ENCODE peak calls at places on chromosomes 7 and 10, in nine cellular contexts. One of them, this sample, is unnamed.

GRCh38 chr10:95660283-95660682 is 3.8 kb upstream of the ALDH18A1 start:
- DNase-seq in heart left ventricle: no peak
- DNase-seq in lower lobe of right lung: no peak
- DNase-seq in ovary: no peak
- DNase-seq in PC-3: no peak
- DNase-seq in tibial artery: no peak
- DNase-seq in prostate gland: no peak
- DNase-seq in stomach: no peak
- DNase-seq in mammary epithelial cell: peak; percentile 28
- DNase-seq in this sample: no peak

GRCh38 chr10:11010582-11010981 is 7.1 kb upstream of the CELF2 start:
- DNase-seq in heart left ventricle: no peak
- DNase-seq in lower lobe of right lung: no peak
- DNase-seq in ovary: no peak
- DNase-seq in PC-3: no peak
- DNase-seq in tibial artery: no peak
- DNase-seq in prostate gland: no peak
- DNase-seq in stomach: no peak
- DNase-seq in mammary epithelial cell: no peak
- DNase-seq in this sample: no peak

GRCh38 chr10:34981834-34982233 is 108.3 kb downstream of the CUL2 start:
- DNase-seq in heart left ventricle: no peak
- DNase-seq in lower lobe of right lung: no peak
- DNase-seq in ovary: no peak
- DNase-seq in PC-3: no peak
- DNase-seq in tibial artery: no peak
- DNase-seq in prostate gland: no peak
- DNase-seq in stomach: no peak
- DNase-seq in mammary epithelial cell: no peak
- DNase-seq in this sample: no peak

GRCh38 chr7:7272294-7272693 is 90.0 kb downstream of the C1GALT1 start:
- DNase-seq in heart left ventricle: no peak
- DNase-seq in lower lobe of right lung: no peak
- DNase-seq in ovary: no peak
- DNase-seq in PC-3: peak; percentile 13
- DNase-seq in tibial artery: no peak
- DNase-seq in prostate gland: no peak
- DNase-seq in stomach: no peak
- DNase-seq in mammary epithelial cell: no peak
- DNase-seq in this sample: no peak

GRCh38 chr7:66886152-66886551 is 34.9 kb upstream of the TMEM248 start:
- DNase-seq in heart left ventricle: no peak
- DNase-seq in lower lobe of right lung: no peak
- DNase-seq in ovary: no peak
- DNase-seq in PC-3: no peak
- DNase-seq in tibial artery: no peak
- DNase-seq in prostate gland: no peak
- DNase-seq in stomach: no peak
- DNase-seq in mammary epithelial cell: no peak
- DNase-seq in this sample: no peak

GRCh38 chr10:110162749-110163148 is 44.7 kb upstream of the MXI1 start:
- DNase-seq in heart left ventricle: no peak
- DNase-seq in lower lobe of right lung: no peak
- DNase-seq in ovary: no peak
- DNase-seq in PC-3: no peak
- DNase-seq in tibial artery: no peak
- DNase-seq in prostate gland: no peak
- DNase-seq in stomach: no peak
- DNase-seq in mammary epithelial cell: no peak
- DNase-seq in this sample: no peak

GRCh38 chr10:1776127-1776662 is 38.9 kb upstream of the ADARB2 start:
- DNase-seq in heart left ventricle: no peak
- DNase-seq in lower lobe of right lung: no peak
- DNase-seq in ovary: no peak
- DNase-seq in PC-3: no peak
- DNase-seq in tibial artery: no peak
- DNase-seq in prostate gland: no peak
- DNase-seq in stomach: no peak
- DNase-seq in mammary epithelial cell: no peak
- DNase-seq in this sample: no peak

GRCh38 chr7:36005286-36005685 is 147.8 kb upstream of the EEPD1 start:
- DNase-seq in heart left ventricle: no peak
- DNase-seq in lower lobe of right lung: no peak
- DNase-seq in ovary: no peak
- DNase-seq in PC-3: no peak
- DNase-seq in tibial artery: no peak
- DNase-seq in prostate gland: no peak
- DNase-seq in stomach: no peak
- DNase-seq in mammary epithelial cell: no peak
- DNase-seq in this sample: no peak

GRCh38 chr7:47578581-47579270 is 3.2 kb downstream of the TNS3 start:
- DNase-seq in heart left ventricle: peak; percentile 45
- DNase-seq in lower lobe of right lung: no peak
- DNase-seq in ovary: no peak
- DNase-seq in PC-3: peak; percentile 97
- DNase-seq in tibial artery: no peak
- DNase-seq in prostate gland: peak; percentile 65
- DNase-seq in stomach: no peak
- DNase-seq in mammary epithelial cell: peak; percentile 40
- DNase-seq in this sample: no peak

GRCh38 chr7:3065724-3066143 is 22.1 kb upstream of the CARD11 start:
- DNase-seq in heart left ventricle: no peak
- DNase-seq in lower lobe of right lung: peak; percentile 52
- DNase-seq in ovary: no peak
- DNase-seq in PC-3: peak; percentile 33
- DNase-seq in tibial artery: no peak
- DNase-seq in prostate gland: peak; percentile 13
- DNase-seq in stomach: peak; percentile 47
- DNase-seq in mammary epithelial cell: no peak
- DNase-seq in this sample: peak; percentile 47

GRCh38 chr7:102255501-102255900 is 31.2 kb upstream of the SH2B2 start:
- DNase-seq in heart left ventricle: no peak
- DNase-seq in lower lobe of right lung: no peak
- DNase-seq in ovary: no peak
- DNase-seq in PC-3: no peak
- DNase-seq in tibial artery: no peak
- DNase-seq in prostate gland: no peak
- DNase-seq in stomach: no peak
- DNase-seq in mammary epithelial cell: no peak
- DNase-seq in this sample: no peak

GRCh38 chr10:118911361-118911760 is 118.2 kb upstream of the NANOS1 start:
- DNase-seq in heart left ventricle: no peak
- DNase-seq in lower lobe of right lung: no peak
- DNase-seq in ovary: no peak
- DNase-seq in PC-3: peak; percentile 24
- DNase-seq in tibial artery: no peak
- DNase-seq in prostate gland: no peak
- DNase-seq in stomach: no peak
- DNase-seq in mammary epithelial cell: peak; percentile 11
- DNase-seq in this sample: no peak

GRCh38 chr10:49649294-49649693 is 30.2 kb upstream of the C10orf53 start:
- DNase-seq in heart left ventricle: no peak
- DNase-seq in lower lobe of right lung: no peak
- DNase-seq in ovary: no peak
- DNase-seq in PC-3: no peak
- DNase-seq in tibial artery: no peak
- DNase-seq in prostate gland: no peak
- DNase-seq in stomach: peak; percentile 22
- DNase-seq in mammary epithelial cell: no peak
- DNase-seq in this sample: no peak

GRCh38 chr7:149240637-149241036 is 1.2 kb downstream of the ZNF212 start:
- DNase-seq in heart left ventricle: no peak
- DNase-seq in lower lobe of right lung: no peak
- DNase-seq in ovary: no peak
- DNase-seq in PC-3: no peak
- DNase-seq in tibial artery: no peak
- DNase-seq in prostate gland: no peak
- DNase-seq in stomach: no peak
- DNase-seq in mammary epithelial cell: no peak
- DNase-seq in this sample: no peak

GRCh38 chr7:149239345-149240143 is at the start of gene ZNF212:
- DNase-seq in heart left ventricle: peak; percentile 94
- DNase-seq in lower lobe of right lung: peak; percentile 94
- DNase-seq in ovary: peak; percentile 86
- DNase-seq in PC-3: peak; percentile 91
- DNase-seq in tibial artery: peak; percentile 91
- DNase-seq in prostate gland: peak; percentile 89
- DNase-seq in stomach: peak; percentile 92
- DNase-seq in mammary epithelial cell: peak; percentile 85
- DNase-seq in this sample: peak; percentile 95

GRCh38 chr7:149245244-149245643 is 5.8 kb downstream of the ZNF212 start:
- DNase-seq in heart left ventricle: no peak
- DNase-seq in lower lobe of right lung: no peak
- DNase-seq in ovary: no peak
- DNase-seq in PC-3: peak; percentile 44
- DNase-seq in tibial artery: no peak
- DNase-seq in prostate gland: no peak
- DNase-seq in stomach: no peak
- DNase-seq in mammary epithelial cell: no peak
- DNase-seq in this sample: no peak

GRCh38 chr7:149238051-149238450 is 1.4 kb upstream of the ZNF212 start:
- DNase-seq in heart left ventricle: no peak
- DNase-seq in lower lobe of right lung: no peak
- DNase-seq in ovary: no peak
- DNase-seq in PC-3: peak; percentile 96
- DNase-seq in tibial artery: no peak
- DNase-seq in prostate gland: no peak
- DNase-seq in stomach: no peak
- DNase-seq in mammary epithelial cell: peak; percentile 65
- DNase-seq in this sample: peak; percentile 36

DNA sequence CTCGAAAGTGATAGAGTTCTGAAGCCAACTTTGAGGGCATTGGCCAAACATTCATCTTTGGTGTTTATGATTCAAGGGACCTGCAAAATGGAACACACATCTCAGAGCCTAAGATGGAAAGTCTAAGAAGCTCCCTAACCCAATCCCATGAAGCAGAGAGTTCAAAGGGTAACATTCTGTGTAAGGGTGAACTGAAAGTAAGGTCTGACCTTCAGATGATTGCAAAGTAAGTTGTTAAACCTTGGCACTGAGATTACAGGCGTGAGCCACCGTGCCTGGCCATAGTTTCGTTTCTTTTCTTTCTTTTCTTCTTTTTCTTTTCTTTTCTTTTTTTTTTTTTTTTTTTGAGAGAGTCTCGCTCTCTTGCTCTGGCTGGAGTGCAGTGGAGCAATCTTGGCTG is 2.2 kb downstream of the ZNF212 start:
- DNase-seq in heart left ventricle: no peak
- DNase-seq in lower lobe of right lung: no peak
- DNase-seq in ovary: no peak
- DNase-seq in PC-3: no peak
- DNase-seq in tibial artery: no peak
- DNase-seq in prostate gland: no peak
- DNase-seq in stomach: no peak
- DNase-seq in mammary epithelial cell: no peak
- DNase-seq in this sample: no peak
- H3K27ac ChIP-seq in heart left ventricle: no peak overlapping the region
- H3K27ac ChIP-seq in lower lobe of right lung: no peak overlapping the region
- H3K27ac ChIP-seq in ovary: no peak overlapping the region
- H3K27ac ChIP-seq in PC-3: no peak overlapping the region
- H3K27ac ChIP-seq in tibial artery: no peak overlapping the region
- H3K27ac ChIP-seq in prostate gland: no peak overlapping the region
- H3K27ac ChIP-seq in stomach: no peak overlapping the region
- H3K27ac ChIP-seq in mammary epithelial cell: no peak overlapping the region
- H3K27ac ChIP-seq in this sample: no peak overlapping the region

DNA sequence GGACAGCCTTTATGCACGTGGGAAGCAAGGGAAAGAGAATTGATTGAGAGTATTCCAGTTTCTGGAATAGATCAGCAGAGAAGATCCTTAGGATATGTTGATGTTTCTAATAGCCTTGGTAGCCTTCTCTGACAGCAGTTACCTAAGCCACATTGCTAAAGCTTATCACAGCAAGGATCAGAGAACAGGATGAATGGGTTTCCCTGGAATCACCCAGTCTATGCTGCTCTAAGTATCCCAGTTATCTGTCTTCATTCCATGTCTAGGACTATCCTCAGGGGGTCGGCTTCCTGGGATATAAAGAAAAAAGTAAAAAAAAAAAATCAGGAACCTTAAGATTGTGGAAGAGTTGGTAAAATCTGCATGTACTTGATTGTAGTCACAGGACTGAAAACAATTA is 352.0 kb upstream of the AKR1E2 start:
- DNase-seq in heart left ventricle: no peak
- DNase-seq in lower lobe of right lung: no peak
- DNase-seq in ovary: no peak
- DNase-seq in PC-3: peak; percentile 8
- DNase-seq in tibial artery: no peak
- DNase-seq in prostate gland: no peak
- DNase-seq in stomach: no peak
- DNase-seq in mammary epithelial cell: no peak
- DNase-seq in this sample: no peak
- TF ChIP-seq CTCF in heart left ventricle: no peak
- TF ChIP-seq CTCF in lower lobe of right lung: no peak
- TF ChIP-seq CTCF in ovary: no peak
- TF ChIP-seq CTCF in PC-3: no peak
- TF ChIP-seq CTCF in tibial artery: no peak
- TF ChIP-seq CTCF in prostate gland: no peak
- TF ChIP-seq CTCF in stomach: no peak
- TF ChIP-seq CTCF in mammary epithelial cell: no peak
- TF ChIP-seq CTCF in this sample: no peak

DNA sequence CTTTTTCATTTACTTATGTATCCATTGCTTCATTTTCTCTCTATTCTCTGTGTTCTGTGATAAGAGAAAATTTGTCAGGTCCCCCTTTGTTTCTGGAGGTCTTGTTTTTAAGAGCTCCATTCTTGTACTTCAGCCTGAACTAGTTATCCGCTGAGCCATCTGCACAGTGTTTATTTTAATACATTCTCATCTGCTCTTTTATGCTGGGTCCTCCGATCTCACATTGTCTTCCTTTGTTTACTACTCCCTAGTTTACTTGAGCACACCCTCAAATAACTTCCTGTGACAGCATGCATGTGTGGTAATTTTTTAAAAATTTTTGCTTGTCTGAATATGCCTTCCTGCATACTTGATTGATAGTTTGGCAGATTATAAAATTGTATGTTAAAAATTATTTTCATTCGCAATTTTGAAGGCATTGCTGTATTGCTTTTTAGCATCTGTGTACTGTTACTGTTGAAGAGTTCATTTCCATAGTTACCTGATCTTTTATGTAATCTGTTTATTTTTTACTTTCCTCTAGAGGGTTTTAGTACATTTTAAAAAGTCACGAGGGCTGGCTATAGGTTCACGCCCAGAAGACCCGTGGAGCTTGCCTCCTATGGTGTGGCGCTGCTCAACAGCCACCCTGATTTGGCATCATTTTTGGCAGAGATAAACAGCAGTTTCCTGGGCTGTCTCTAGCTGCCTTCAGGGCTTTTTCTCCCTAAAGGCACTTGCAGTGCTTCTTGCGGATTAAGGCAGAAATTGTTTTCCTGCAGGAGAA is 31.9 kb downstream of the RSBN1L start:
- DNase-seq in heart left ventricle: no peak
- DNase-seq in lower lobe of right lung: no peak
- DNase-seq in ovary: no peak
- DNase-seq in PC-3: no peak
- DNase-seq in tibial artery: no peak
- DNase-seq in prostate gland: no peak
- DNase-seq in stomach: no peak
- DNase-seq in mammary epithelial cell: no peak
- DNase-seq in this sample: peak; percentile 20
- H3K27ac ChIP-seq in heart left ventricle: no peak overlapping the region
- H3K27ac ChIP-seq in lower lobe of right lung: peak overlapping the region; percentile 26
- H3K27ac ChIP-seq in ovary: no peak overlapping the region
- H3K27ac ChIP-seq in PC-3: no peak overlapping the region
- H3K27ac ChIP-seq in tibial artery: peak overlapping the region; percentile 25
- H3K27ac ChIP-seq in prostate gland: peak overlapping the region; percentile 17
- H3K27ac ChIP-seq in stomach: peak overlapping the region; percentile 60
- H3K27ac ChIP-seq in mammary epithelial cell: no peak overlapping the region
- H3K27ac ChIP-seq in this sample: peak overlapping the region; percentile 70

GRCh38 chr10:89644691-89644966 is 413 bp downstream of the PANK1 start:
- DNase-seq in heart left ventricle: no peak
- DNase-seq in lower lobe of right lung: no peak
- DNase-seq in ovary: no peak
- DNase-seq in PC-3: no peak
- DNase-seq in tibial artery: no peak
- DNase-seq in prostate gland: peak; percentile 16
- DNase-seq in stomach: no peak
- DNase-seq in mammary epithelial cell: no peak
- DNase-seq in this sample: no peak
- TF ChIP-seq CTCF in heart left ventricle: no peak
- TF ChIP-seq CTCF in lower lobe of right lung: no peak
- TF ChIP-seq CTCF in ovary: no peak
- TF ChIP-seq CTCF in PC-3: no peak
- TF ChIP-seq CTCF in tibial artery: no peak
- TF ChIP-seq CTCF in prostate gland: no peak
- TF ChIP-seq CTCF in stomach: no peak
- TF ChIP-seq CTCF in mammary epithelial cell: no peak
- TF ChIP-seq CTCF in this sample: no peak

This sample was measured in RWPE1.